ENCODE peak calls at places on chromosome 2, in four cellular contexts. One of them, this sample, is unnamed.

GRCh38 chr2:149129433-149129832 is 90.9 kb downstream of the LYPD6B start:
- DNase-seq in fibroblast of lung: peak; percentile 64
- DNase-seq in uterus: no peak
- DNase-seq in HepG2: no peak
- DNase-seq in this sample: no peak

GRCh38 chr2:102891261-102891660 is 129.4 kb downstream of the TMEM182 start:
- DNase-seq in fibroblast of lung: peak; percentile 60
- DNase-seq in HepG2: no peak
- DNase-seq in uterus: no peak
- DNase-seq in this sample: no peak

GRCh38 chr2:23813438-23813837 is 113.5 kb downstream of the ATAD2B start:
- DNase-seq in uterus: no peak
- DNase-seq in HepG2: no peak
- DNase-seq in fibroblast of lung: no peak
- DNase-seq in this sample: no peak

GRCh38 chr2:221334466-221334865 is 237.6 kb downstream of the EPHA4 start:
- DNase-seq in HepG2: no peak
- DNase-seq in fibroblast of lung: no peak
- DNase-seq in uterus: no peak
- DNase-seq in this sample: no peak

GRCh38 chr2:86700705-86701104 is 19.4 kb upstream of the RMND5A start:
- DNase-seq in uterus: no peak
- DNase-seq in fibroblast of lung: peak; percentile 2
- DNase-seq in HepG2: no peak
- DNase-seq in this sample: no peak

GRCh38 chr2:46171441-46171953 is 125.7 kb upstream of the EPAS1 start:
- DNase-seq in fibroblast of lung: peak; percentile 84
- DNase-seq in uterus: peak; percentile 63
- DNase-seq in HepG2: no peak
- DNase-seq in this sample: no peak

GRCh38 chr2:120384486-120385354 is 38.8 kb downstream of the INHBB start:
- DNase-seq in uterus: no peak
- DNase-seq in HepG2: peak; percentile 82
- DNase-seq in fibroblast of lung: no peak
- DNase-seq in this sample: peak; percentile 54

GRCh38 chr2:234463626-234464290 is 33.1 kb downstream of the ARL4C start:
- DNase-seq in fibroblast of lung: peak; percentile 53
- DNase-seq in uterus: no peak
- DNase-seq in HepG2: no peak
- DNase-seq in this sample: no peak

GRCh38 chr2:28558421-28558820 is 62.6 kb downstream of the PLB1 start:
- DNase-seq in HepG2: no peak
- DNase-seq in fibroblast of lung: peak; percentile 14
- DNase-seq in uterus: no peak
- DNase-seq in this sample: peak; percentile 4

GRCh38 chr2:71153585-71153984 is 23.2 kb downstream of the MPHOSPH10 start:
- DNase-seq in fibroblast of lung: no peak
- DNase-seq in HepG2: no peak
- DNase-seq in uterus: no peak
- DNase-seq in this sample: no peak

GRCh38 chr2:224584768-224585204 is 377 bp downstream of the CUL3 start:
- DNase-seq in HepG2: peak; percentile 35
- DNase-seq in uterus: peak; percentile 37
- DNase-seq in fibroblast of lung: peak; percentile 45
- DNase-seq in this sample: peak; percentile 75

GRCh38 chr2:187580462-187581124 is 26.4 kb upstream of the TFPI start:
- DNase-seq in HepG2: peak; percentile 76
- DNase-seq in uterus: no peak
- DNase-seq in fibroblast of lung: peak; percentile 75
- DNase-seq in this sample: no peak

GRCh38 chr2:238370482-238371372 is 50.4 kb downstream of the TRAF3IP1 start:
- DNase-seq in fibroblast of lung: peak; percentile 58
- DNase-seq in HepG2: peak; percentile 76
- DNase-seq in uterus: peak; percentile 62
- DNase-seq in this sample: peak; percentile 78

GRCh38 chr2:146455325-146455724 is 1389.5 kb upstream of the ACVR2A start:
- DNase-seq in fibroblast of lung: no peak
- DNase-seq in uterus: no peak
- DNase-seq in HepG2: no peak
- DNase-seq in this sample: no peak

GRCh38 chr2:209495855-209496585 is 72.2 kb downstream of the MAP2 start:
- DNase-seq in HepG2: peak; percentile 86
- DNase-seq in uterus: no peak
- DNase-seq in fibroblast of lung: peak; percentile 99
- DNase-seq in this sample: no peak

GRCh38 chr2:217820066-217820819 is 182.6 kb downstream of the TNS1 start:
- DNase-seq in fibroblast of lung: no peak
- DNase-seq in HepG2: no peak
- DNase-seq in uterus: no peak
- DNase-seq in this sample: no peak

GRCh38 chr2:136131484-136131960 is 13.6 kb upstream of the CXCR4 start:
- DNase-seq in uterus: no peak
- DNase-seq in HepG2: no peak
- DNase-seq in fibroblast of lung: no peak
- DNase-seq in this sample: no peak

GRCh38 chr2:75130171-75130570 is 69.1 kb downstream of the TACR1 start:
- DNase-seq in HepG2: no peak
- DNase-seq in fibroblast of lung: no peak
- DNase-seq in uterus: no peak
- DNase-seq in this sample: no peak

GRCh38 chr2:173752152-173752551 is 213.0 kb downstream of the SP3 start:
- DNase-seq in uterus: no peak
- DNase-seq in HepG2: no peak
- DNase-seq in fibroblast of lung: peak; percentile 6
- DNase-seq in this sample: no peak

GRCh38 chr2:26245231-26245732 is 543 bp downstream of the HADHB start:
- DNase-seq in fibroblast of lung: peak; percentile 25
- DNase-seq in uterus: no peak
- DNase-seq in HepG2: peak; percentile 44
- DNase-seq in this sample: peak; percentile 69

GRCh38 chr2:20609349-20609994 is 41.4 kb downstream of the HS1BP3 start:
- DNase-seq in uterus: peak; percentile 96
- DNase-seq in HepG2: peak; percentile 41
- DNase-seq in fibroblast of lung: peak; percentile 70
- DNase-seq in this sample: peak; percentile 94

GRCh38 chr2:239629936-239630617 is 229.3 kb upstream of the HDAC4 start:
- DNase-seq in uterus: no peak
- DNase-seq in fibroblast of lung: peak; percentile 27
- DNase-seq in HepG2: no peak
- DNase-seq in this sample: no peak

GRCh38 chr2:62217980-62218379 is 22.1 kb downstream of the B3GNT2 start:
- DNase-seq in fibroblast of lung: peak; percentile 71
- DNase-seq in HepG2: no peak
- DNase-seq in uterus: no peak
- DNase-seq in this sample: no peak

GRCh38 chr2:239154971-239155805 is 245.6 kb downstream of the HDAC4 start:
- DNase-seq in uterus: peak; percentile 22
- DNase-seq in fibroblast of lung: no peak
- DNase-seq in HepG2: no peak
- DNase-seq in this sample: peak; percentile 62

GRCh38 chr2:43220229-43220981 is 6.0 kb downstream of the ZFP36L2 start:
- DNase-seq in fibroblast of lung: peak; percentile 38
- DNase-seq in HepG2: no peak
- DNase-seq in uterus: no peak
- DNase-seq in this sample: no peak

GRCh38 chr2:188928643-188929042 is 45.5 kb upstream of the COL3A1 start:
- DNase-seq in uterus: no peak
- DNase-seq in fibroblast of lung: no peak
- DNase-seq in HepG2: no peak
- DNase-seq in this sample: no peak

GRCh38 chr2:226869371-226869770 is 33.5 kb downstream of the RHBDD1 start:
- DNase-seq in fibroblast of lung: no peak
- DNase-seq in uterus: no peak
- DNase-seq in HepG2: no peak
- DNase-seq in this sample: no peak

GRCh38 chr2:226874749-226875148 is 38.9 kb downstream of the RHBDD1 start:
- DNase-seq in fibroblast of lung: no peak
- DNase-seq in uterus: no peak
- DNase-seq in HepG2: no peak
- DNase-seq in this sample: no peak

GRCh38 chr2:226873826-226874225 is 38.0 kb downstream of the RHBDD1 start:
- DNase-seq in HepG2: no peak
- DNase-seq in uterus: no peak
- DNase-seq in fibroblast of lung: no peak
- DNase-seq in this sample: no peak

GRCh38 chr2:226875438-226876225 is 39.8 kb downstream of the RHBDD1 start:
- DNase-seq in HepG2: no peak
- DNase-seq in fibroblast of lung: no peak
- DNase-seq in uterus: no peak
- DNase-seq in this sample: no peak

DNA sequence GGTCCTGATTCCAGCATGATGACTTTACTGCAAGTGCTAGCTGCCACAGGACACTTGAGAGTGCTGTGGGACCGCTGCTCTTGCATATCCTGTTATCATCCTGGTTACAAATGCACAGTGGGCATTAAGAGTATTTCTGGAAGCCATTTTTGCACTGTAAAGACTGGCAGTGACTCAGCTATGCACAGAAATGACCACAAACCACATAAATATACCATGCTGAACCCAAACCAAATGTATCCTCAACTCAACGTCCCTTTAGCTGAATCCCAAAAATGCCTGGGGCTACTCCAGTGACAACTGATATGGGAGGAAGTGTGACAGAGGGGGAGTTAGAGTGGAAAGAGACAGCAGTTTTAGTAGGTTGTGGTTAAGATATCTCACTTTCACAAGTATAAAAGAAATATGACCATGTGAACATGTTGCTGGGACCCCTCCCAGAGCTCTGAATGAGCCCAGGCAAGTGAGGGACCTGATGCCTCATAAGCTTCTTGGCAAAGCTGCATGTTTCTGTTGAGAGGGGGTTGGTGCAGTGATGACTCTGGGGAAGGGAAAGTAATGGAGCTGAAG is 37.3 kb downstream of the RHBDD1 start:
- DNase-seq in HepG2: no peak
- DNase-seq in uterus: no peak
- DNase-seq in fibroblast of lung: peak; percentile 37
- DNase-seq in this sample: no peak
- H3K4me3 ChIP-seq in HepG2: no peak overlapping the region
- H3K4me3 ChIP-seq in uterus: no peak overlapping the region
- H3K4me3 ChIP-seq in fibroblast of lung: no peak overlapping the region
- H3K4me3 ChIP-seq in this sample: no peak overlapping the region

DNA sequence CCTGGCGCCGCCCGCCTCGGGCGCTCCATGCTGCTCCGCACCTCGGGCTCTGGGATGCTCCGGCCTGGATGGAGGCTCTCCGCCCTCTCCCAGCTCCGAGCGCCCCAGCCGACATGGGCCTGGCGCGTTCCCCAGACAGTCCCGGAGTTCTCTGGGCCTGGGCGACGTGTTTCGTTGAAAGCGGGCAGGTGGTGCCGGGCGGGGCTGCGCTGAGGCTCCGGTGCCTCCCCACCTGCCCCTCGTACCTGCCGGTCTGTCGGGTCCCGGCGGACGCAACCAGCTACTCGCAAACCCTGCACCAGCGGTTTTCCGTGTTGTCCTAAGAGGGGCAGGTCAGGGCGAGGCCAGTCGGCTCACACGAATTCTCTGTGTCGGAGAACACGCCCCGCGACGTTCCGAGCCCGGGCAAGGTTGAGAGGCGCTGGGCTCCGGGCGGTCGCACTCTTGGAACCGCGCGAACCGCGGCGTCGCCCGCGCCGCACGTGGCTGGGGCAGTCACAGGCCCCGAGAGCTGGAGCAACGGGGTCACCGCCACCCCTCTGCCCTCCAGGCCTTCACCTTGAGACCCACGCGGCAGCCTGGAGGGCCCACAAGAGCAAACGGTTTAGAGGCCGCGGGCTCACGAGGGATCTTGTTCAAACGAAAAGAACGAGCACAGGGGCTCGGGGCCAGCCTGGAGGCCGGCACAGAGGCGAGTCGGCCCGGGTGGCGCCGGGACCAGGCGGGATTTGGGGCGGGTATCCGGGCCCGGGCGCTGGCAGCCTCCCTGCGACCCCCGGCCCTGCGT is 4.2 kb upstream of the SIX2 start:
- DNase-seq in HepG2: no peak
- DNase-seq in fibroblast of lung: no peak
- DNase-seq in uterus: no peak
- DNase-seq in this sample: no peak
- H3K27ac ChIP-seq in HepG2: no peak overlapping the region
- H3K27ac ChIP-seq in fibroblast of lung: no peak overlapping the region
- H3K27ac ChIP-seq in uterus: no peak overlapping the region
- H3K27ac ChIP-seq in this sample: no peak overlapping the region

DNA sequence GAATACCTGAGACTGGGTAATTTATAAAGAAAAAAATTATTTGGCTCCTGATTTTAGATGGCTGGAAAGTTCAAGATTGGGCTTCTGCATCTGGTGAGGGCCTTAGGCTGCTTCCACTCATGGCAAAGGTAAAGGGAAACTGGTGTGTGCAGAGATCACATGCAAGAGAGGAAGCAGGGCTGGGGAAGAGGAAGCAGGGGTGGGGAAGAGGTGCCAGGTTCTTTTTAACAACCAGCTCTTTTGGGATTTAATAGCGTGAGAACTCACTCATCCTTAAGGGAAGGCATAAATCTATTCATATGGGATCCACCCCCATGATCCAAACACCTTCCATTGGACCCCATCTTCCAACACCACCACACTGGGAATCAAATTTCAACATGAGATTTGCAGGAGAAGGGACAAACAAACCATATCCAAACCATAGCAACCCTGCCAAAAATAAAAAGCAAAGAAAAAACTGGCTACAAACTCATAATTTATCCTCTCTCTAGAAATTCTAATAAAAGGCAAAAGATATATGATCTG is 30.4 kb downstream of the PRKRA start:
- DNase-seq in HepG2: no peak
- DNase-seq in uterus: no peak
- DNase-seq in fibroblast of lung: no peak
- DNase-seq in this sample: no peak
- H3K36me3 ChIP-seq in HepG2: no peaks in the 10 kb centered on the region
- H3K36me3 ChIP-seq in uterus: no peaks in the 10 kb centered on the region
- H3K36me3 ChIP-seq in fibroblast of lung: no peaks in the 10 kb centered on the region
- H3K36me3 ChIP-seq in this sample: no peaks in the 10 kb centered on the region

DNA sequence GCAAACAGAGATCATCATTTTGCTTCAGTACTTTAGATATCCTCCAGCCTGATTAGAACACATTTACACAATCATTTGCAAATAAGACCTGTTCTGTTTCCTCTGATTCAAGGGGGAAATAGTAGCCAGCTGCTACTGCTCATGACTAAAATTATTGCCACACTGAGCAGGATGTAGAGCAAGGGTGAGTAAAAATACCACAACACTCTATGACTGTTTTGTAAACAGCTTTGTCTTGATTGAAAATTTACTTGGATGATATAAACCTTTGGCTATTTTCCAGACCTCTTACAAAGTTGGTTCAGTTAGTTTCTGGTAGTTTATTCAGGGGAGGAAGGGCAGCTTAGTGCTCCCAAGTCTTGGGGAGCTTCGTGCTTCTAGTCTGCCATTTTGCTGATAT is 286.4 kb upstream of the CNTNAP5 start:
- DNase-seq in fibroblast of lung: no peak
- DNase-seq in HepG2: no peak
- DNase-seq in uterus: no peak
- DNase-seq in this sample: no peak
- H3K4me3 ChIP-seq in fibroblast of lung: no peak overlapping the region
- H3K4me3 ChIP-seq in HepG2: no peak overlapping the region
- H3K4me3 ChIP-seq in uterus: no peak overlapping the region
- H3K4me3 ChIP-seq in this sample: no peak overlapping the region

GRCh38 chr2:150832686-150833085 is 345.2 kb upstream of the RND3 start:
- DNase-seq in fibroblast of lung: no peak
- DNase-seq in HepG2: no peak
- DNase-seq in uterus: no peak
- DNase-seq in this sample: no peak
- H3K27ac ChIP-seq in fibroblast of lung: no peak overlapping the region
- H3K27ac ChIP-seq in HepG2: no peak overlapping the region
- H3K27ac ChIP-seq in uterus: no peak overlapping the region
- H3K27ac ChIP-seq in this sample: no peak overlapping the region